ENCODE peak calls at places on chromosomes 6 and 20, in eight cellular contexts. G, B, K, A, N, X, U and L are unnamed samples.

GRCh38 chr6:20577280-20577679 is 43.0 kb downstream of the CDKAL1 start:
- DNase-seq in G (no peak), B (no peak), K (no peak), A (no peak), N (no peak), X (no peak), U (no peak), L (no peak)

GRCh38 chr20:20076297-20077065 is 24.1 kb downstream of the CFAP61 start:
- DNase-seq in G (no peak), B (peak; percentile 36), K (no peak), A (peak; percentile 66), N (no peak), X (no peak), U (peak; percentile 46), L (no peak)

GRCh38 chr20:14599613-14600012 is 262.2 kb upstream of the FLRT3 start:
- DNase-seq in G (no peak), B (no peak), K (no peak), A (no peak), N (no peak), X (no peak), U (no peak), L (no peak)

GRCh38 chr6:28496099-28496779 is 19.4 kb downstream of the GPX6 start:
- DNase-seq in G (no peak), B (no peak), K (no peak), A (peak; percentile 61), N (no peak), X (no peak), U (no peak), L (no peak)

GRCh38 chr20:62401331-62401779 is 5.7 kb downstream of the CABLES2 start:
- DNase-seq in G (peak; percentile 53), B (no peak), K (no peak), A (no peak), N (peak; percentile 78), X (no peak), U (no peak), L (no peak)

GRCh38 chr6:148274809-148275208 is 67.8 kb upstream of the SASH1 start:
- DNase-seq in G (no peak), B (no peak), K (no peak), A (no peak), N (no peak), X (no peak), U (no peak), L (no peak)

GRCh38 chr6:127190552-127190951 is 72.1 kb downstream of the RSPO3 start:
- DNase-seq in G (no peak), B (no peak), K (no peak), A (peak; percentile 67), N (peak; percentile 52), X (peak; percentile 57), U (peak; percentile 43), L (no peak)

GRCh38 chr20:62192635-62193034 is 9.8 kb downstream of the MTG2 start:
- DNase-seq in G (no peak), B (no peak), K (no peak), A (no peak), N (no peak), X (no peak), U (no peak), L (no peak)

GRCh38 chr6:139742671-139743070 is 368.2 kb upstream of the CITED2 start:
- DNase-seq in G (no peak), B (no peak), K (no peak), A (peak; percentile 51), N (no peak), X (no peak), U (no peak), L (no peak)

GRCh38 chr6:134094436-134094835 is 42.0 kb upstream of the SLC2A12 start:
- DNase-seq in G (no peak), B (no peak), K (no peak), A (no peak), N (peak; percentile 8), X (no peak), U (no peak), L (no peak)

GRCh38 chr6:33691456-33692077 is 19.9 kb downstream of the UQCC2 start:
- DNase-seq in G (no peak), B (no peak), K (no peak), A (no peak), N (no peak), X (no peak), U (no peak), L (no peak)

GRCh38 chr6:165031491-165031890 is 277.9 kb downstream of the C6orf118 start:
- DNase-seq in G (no peak), B (no peak), K (no peak), A (no peak), N (no peak), X (no peak), U (no peak), L (no peak)

GRCh38 chr20:47727170-47727880 is 58.0 kb downstream of the SULF2 start:
- DNase-seq in G (no peak), B (no peak), K (peak; percentile 72), A (peak; percentile 100), N (no peak), X (no peak), U (no peak), L (no peak)

GRCh38 chr6:100078509-100078908 is 84.5 kb upstream of the MCHR2 start:
- DNase-seq in G (peak; percentile 12), B (peak; percentile 36), K (no peak), A (peak; percentile 30), N (peak; percentile 83), X (peak; percentile 12), U (peak; percentile 20), L (no peak)

GRCh38 chr6:113172531-113172966 is 684.6 kb upstream of the MARCKS start:
- DNase-seq in G (no peak), B (peak; percentile 37), K (no peak), A (no peak), N (no peak), X (peak; percentile 87), U (no peak), L (no peak)

GRCh38 chr6:66096679-66097078 is 389.7 kb upstream of the EYS start:
- DNase-seq in G (no peak), B (no peak), K (no peak), A (no peak), N (no peak), X (no peak), U (no peak), L (no peak)

GRCh38 chr6:101847690-101848089 is 454.2 kb downstream of the GRIK2 start:
- DNase-seq in G (no peak), B (no peak), K (no peak), A (no peak), N (peak; percentile 76), X (no peak), U (no peak), L (no peak)
- TF ChIP-seq CTCF in G (no peak), B (no peak), K (no peak), A (no peak), N (no peak), X (no peak), U (no peak), L (no peak)

GRCh38 chr6:109690740-109691687 is at the start of the genes AK9 and FIG4:
- DNase-seq in G (peak; percentile 93), B (peak; percentile 89), K (peak; percentile 97), A (peak; percentile 94), N (peak; percentile 98), X (peak; percentile 95), U (peak; percentile 91), L (peak; percentile 77)
- TF ChIP-seq CTCF in G (no peak), B (no peak), K (peak; percentile 26), A (peak; percentile 3), N (peak; percentile 21), X (peak; percentile 10), U (peak; percentile 56), L (peak; percentile 33)

GRCh38 chr20:44961868-44962267 is 1.7 kb upstream of the TOMM34 start:
- DNase-seq in G (no peak), B (peak; percentile 49), K (no peak), A (no peak), N (peak; percentile 20), X (peak; percentile 23), U (peak; percentile 58), L (no peak)

GRCh38 chr20:44959896-44960852 is at the start of gene TOMM34:
- DNase-seq in G (peak; percentile 97), B (peak; percentile 78), K (peak; percentile 97), A (peak; percentile 97), N (peak; percentile 98), X (peak; percentile 90), U (peak; percentile 85), L (peak; percentile 85)

GRCh38 chr20:44961024-44961866 is 1.0 kb upstream of the TOMM34 start:
- DNase-seq in G (no peak), B (no peak), K (no peak), A (no peak), N (peak; percentile 49), X (no peak), U (no peak), L (no peak)

GRCh38 chr20:44958276-44958675 is 1.9 kb downstream of the TOMM34 start:
- DNase-seq in G (no peak), B (no peak), K (no peak), A (no peak), N (no peak), X (no peak), U (no peak), L (no peak)

GRCh38 chr20:44959082-44959895 is 908 bp downstream of the TOMM34 start:
- DNase-seq in G (peak; percentile 27), B (peak; percentile 67), K (no peak), A (peak; percentile 73), N (peak; percentile 33), X (peak; percentile 76), U (peak; percentile 58), L (no peak)
- TF ChIP-seq CTCF in G (no peak), B (no peak), K (no peak), A (no peak), N (no peak), X (no peak), U (peak; percentile 27), L (no peak)

DNA sequence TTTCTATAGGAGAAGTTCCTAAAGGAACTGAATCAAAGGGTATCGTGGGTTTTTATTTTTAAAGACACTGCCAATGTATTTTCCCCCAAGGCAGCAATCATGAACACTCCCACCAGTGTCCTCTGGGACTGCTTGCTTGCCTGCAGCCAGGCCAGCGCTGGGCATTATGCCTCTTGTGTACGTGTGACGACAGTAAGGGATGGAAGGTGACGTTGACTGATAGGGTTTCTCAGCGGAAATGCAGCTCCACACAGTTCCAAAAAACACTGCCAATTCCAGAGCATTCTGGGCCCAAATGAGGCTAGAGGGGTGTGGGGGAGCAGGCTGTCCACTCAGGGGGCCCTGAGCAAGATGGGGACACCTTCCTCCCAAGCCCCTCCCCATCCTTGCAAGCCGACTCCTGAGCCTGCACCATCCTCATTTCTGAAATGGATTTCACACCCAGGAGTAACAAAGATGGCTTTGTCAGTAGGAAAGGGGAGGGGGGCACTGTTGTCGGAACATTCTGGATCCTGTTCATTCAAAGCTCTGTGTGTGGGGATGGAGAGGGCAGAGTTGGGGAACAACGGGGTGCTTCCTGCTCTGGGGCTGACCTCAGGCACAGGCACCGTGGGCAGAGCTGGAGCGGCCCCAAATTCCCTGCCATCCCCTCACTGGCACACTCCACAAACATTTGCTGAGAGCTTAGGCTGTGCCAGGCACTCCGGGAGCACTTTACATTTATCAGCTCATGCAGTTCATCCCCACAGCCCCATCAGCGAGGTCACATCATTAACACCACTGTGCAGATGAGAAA is 20.0 kb downstream of the PREX1 start:
- DNase-seq in G (no peak), B (no peak), K (no peak), A (no peak), N (no peak), X (no peak), U (no peak), L (no peak)
- TF ChIP-seq CTCF in G (no peak), B (no peak), K (no peak), A (no peak), N (no peak), X (no peak), U (no peak), L (no peak)